ENCODE peak calls at places on chromosomes 3 and 15, in nine cellular contexts. One of them, this sample, is unnamed.

GRCh38 chr3:135157045-135157444 is 362.0 kb downstream of the EPHB1 start:
- DNase-seq in fibroblast of lung: no peak
- DNase-seq in left ventricle myocardium inferior: no peak
- DNase-seq in ovary: no peak
- DNase-seq in IMR-90: no peak
- DNase-seq in PC-9: no peak
- DNase-seq in left lung: no peak
- DNase-seq in body of pancreas: no peak
- DNase-seq in A673: no peak
- DNase-seq in this sample: no peak

GRCh38 chr15:92091155-92091734 is 237.7 kb downstream of the SLCO3A1 start:
- DNase-seq in ovary: no peak
- DNase-seq in left lung: no peak
- DNase-seq in PC-9: peak; percentile 66
- DNase-seq in fibroblast of lung: peak; percentile 18
- DNase-seq in left ventricle myocardium inferior: no peak
- DNase-seq in IMR-90: peak; percentile 11
- DNase-seq in body of pancreas: peak; percentile 49
- DNase-seq in A673: peak; percentile 31
- DNase-seq in this sample: peak; percentile 63

GRCh38 chr15:75732809-75733451 is 20.3 kb upstream of the CSPG4 start:
- DNase-seq in A673: peak; percentile 68
- DNase-seq in IMR-90: peak; percentile 65
- DNase-seq in left lung: peak; percentile 74
- DNase-seq in ovary: peak; percentile 83
- DNase-seq in body of pancreas: peak; percentile 70
- DNase-seq in left ventricle myocardium inferior: peak; percentile 71
- DNase-seq in fibroblast of lung: peak; percentile 51
- DNase-seq in PC-9: peak; percentile 71
- DNase-seq in this sample: peak; percentile 65

GRCh38 chr15:38050529-38050928 is 116.1 kb downstream of the TMCO5A start:
- DNase-seq in ovary: no peak
- DNase-seq in left lung: no peak
- DNase-seq in body of pancreas: no peak
- DNase-seq in left ventricle myocardium inferior: no peak
- DNase-seq in IMR-90: peak; percentile 69
- DNase-seq in fibroblast of lung: peak; percentile 72
- DNase-seq in A673: no peak
- DNase-seq in PC-9: no peak
- DNase-seq in this sample: no peak

GRCh38 chr3:196569003-196569516 is 600 bp downstream of the FBXO45 start:
- DNase-seq in fibroblast of lung: peak; percentile 49
- DNase-seq in A673: peak; percentile 29
- DNase-seq in body of pancreas: peak; percentile 58
- DNase-seq in ovary: no peak
- DNase-seq in left lung: peak; percentile 52
- DNase-seq in IMR-90: peak; percentile 26
- DNase-seq in PC-9: peak; percentile 56
- DNase-seq in left ventricle myocardium inferior: peak; percentile 17
- DNase-seq in this sample: peak; percentile 72

GRCh38 chr3:87125116-87125515 is 102.0 kb upstream of the CHMP2B start:
- DNase-seq in PC-9: no peak
- DNase-seq in IMR-90: no peak
- DNase-seq in body of pancreas: no peak
- DNase-seq in A673: no peak
- DNase-seq in left lung: no peak
- DNase-seq in ovary: no peak
- DNase-seq in fibroblast of lung: no peak
- DNase-seq in left ventricle myocardium inferior: no peak
- DNase-seq in this sample: no peak

GRCh38 chr3:110495201-110495927 is 576.3 kb upstream of the NECTIN3 start:
- DNase-seq in IMR-90: no peak
- DNase-seq in left lung: peak; percentile 55
- DNase-seq in fibroblast of lung: no peak
- DNase-seq in left ventricle myocardium inferior: no peak
- DNase-seq in body of pancreas: peak; percentile 10
- DNase-seq in PC-9: peak; percentile 60
- DNase-seq in A673: no peak
- DNase-seq in ovary: no peak
- DNase-seq in this sample: peak; percentile 48

GRCh38 chr3:44509393-44509921 is 32.0 kb upstream of the ZNF445 start:
- DNase-seq in left ventricle myocardium inferior: no peak
- DNase-seq in fibroblast of lung: no peak
- DNase-seq in PC-9: no peak
- DNase-seq in IMR-90: no peak
- DNase-seq in A673: peak; percentile 3
- DNase-seq in body of pancreas: no peak
- DNase-seq in left lung: no peak
- DNase-seq in ovary: no peak
- DNase-seq in this sample: no peak

GRCh38 chr15:75067123-75067854 is 43.9 kb downstream of the PPCDC start:
- DNase-seq in ovary: no peak
- DNase-seq in left lung: no peak
- DNase-seq in body of pancreas: no peak
- DNase-seq in A673: no peak
- DNase-seq in IMR-90: peak; percentile 73
- DNase-seq in fibroblast of lung: peak; percentile 84
- DNase-seq in PC-9: peak; percentile 44
- DNase-seq in left ventricle myocardium inferior: no peak
- DNase-seq in this sample: no peak

GRCh38 chr15:64381000-64381751 is at the start of gene PCLAF:
- DNase-seq in ovary: peak; percentile 90
- DNase-seq in A673: peak; percentile 99
- DNase-seq in PC-9: peak; percentile 91
- DNase-seq in IMR-90: peak; percentile 94
- DNase-seq in left ventricle myocardium inferior: peak; percentile 94
- DNase-seq in left lung: peak; percentile 96
- DNase-seq in fibroblast of lung: peak; percentile 95
- DNase-seq in body of pancreas: peak; percentile 93
- DNase-seq in this sample: peak; percentile 95
- TF ChIP-seq CTCF in ovary: no peak
- TF ChIP-seq CTCF in A673: no peak
- TF ChIP-seq CTCF in PC-9: no peak
- TF ChIP-seq CTCF in IMR-90: no peak
- TF ChIP-seq CTCF in left ventricle myocardium inferior: peak; percentile 26
- TF ChIP-seq CTCF in left lung: no peak
- TF ChIP-seq CTCF in fibroblast of lung: no peak
- TF ChIP-seq CTCF in body of pancreas: no peak
- TF ChIP-seq CTCF in this sample: no peak

GRCh38 chr15:70699873-70700272 is 63.5 kb downstream of the UACA start:
- DNase-seq in left ventricle myocardium inferior: no peak
- DNase-seq in PC-9: no peak
- DNase-seq in ovary: no peak
- DNase-seq in fibroblast of lung: no peak
- DNase-seq in left lung: no peak
- DNase-seq in IMR-90: no peak
- DNase-seq in body of pancreas: no peak
- DNase-seq in A673: no peak
- DNase-seq in this sample: no peak
- H3K4me3 ChIP-seq in left ventricle myocardium inferior: peak overlapping the region; percentile 60
- H3K4me3 ChIP-seq in PC-9: no peak overlapping the region
- H3K4me3 ChIP-seq in ovary: no peak overlapping the region
- H3K4me3 ChIP-seq in fibroblast of lung: peak overlapping the region; percentile 6
- H3K4me3 ChIP-seq in left lung: no peak overlapping the region
- H3K4me3 ChIP-seq in IMR-90: no peak overlapping the region
- H3K4me3 ChIP-seq in body of pancreas: no peak overlapping the region
- H3K4me3 ChIP-seq in A673: no peak overlapping the region
- H3K4me3 ChIP-seq in this sample: no peak overlapping the region

GRCh38 chr3:51891242-51892039 is 11.7 kb downstream of the IQCF1 start:
- DNase-seq in fibroblast of lung: no peak
- DNase-seq in IMR-90: no peak
- DNase-seq in left lung: no peak
- DNase-seq in A673: no peak
- DNase-seq in ovary: no peak
- DNase-seq in body of pancreas: no peak
- DNase-seq in PC-9: no peak
- DNase-seq in left ventricle myocardium inferior: no peak
- DNase-seq in this sample: no peak
- H3K27ac ChIP-seq in fibroblast of lung: no peak overlapping the region
- H3K27ac ChIP-seq in IMR-90: no peak overlapping the region
- H3K27ac ChIP-seq in left lung: no peak overlapping the region
- H3K27ac ChIP-seq in A673: no peak overlapping the region
- H3K27ac ChIP-seq in ovary: no peak overlapping the region
- H3K27ac ChIP-seq in body of pancreas: no peak overlapping the region
- H3K27ac ChIP-seq in PC-9: no peak overlapping the region
- H3K27ac ChIP-seq in left ventricle myocardium inferior: no peak overlapping the region
- H3K27ac ChIP-seq in this sample: no peak overlapping the region

GRCh38 chr15:80565988-80566387 is 129.1 kb upstream of the ABHD17C start:
- DNase-seq in ovary: no peak
- DNase-seq in fibroblast of lung: no peak
- DNase-seq in PC-9: no peak
- DNase-seq in IMR-90: no peak
- DNase-seq in left lung: no peak
- DNase-seq in body of pancreas: no peak
- DNase-seq in left ventricle myocardium inferior: no peak
- DNase-seq in A673: no peak
- DNase-seq in this sample: no peak
- TF ChIP-seq CTCF in ovary: no peak
- TF ChIP-seq CTCF in fibroblast of lung: no peak
- TF ChIP-seq CTCF in PC-9: no peak
- TF ChIP-seq CTCF in IMR-90: no peak
- TF ChIP-seq CTCF in left lung: no peak
- TF ChIP-seq CTCF in body of pancreas: no peak
- TF ChIP-seq CTCF in left ventricle myocardium inferior: no peak
- TF ChIP-seq CTCF in A673: no peak
- TF ChIP-seq CTCF in this sample: no peak

GRCh38 chr15:52287114-52287513 is 8.5 kb downstream of the MYO5C start:
- DNase-seq in IMR-90: no peak
- DNase-seq in PC-9: peak; percentile 14
- DNase-seq in ovary: no peak
- DNase-seq in body of pancreas: no peak
- DNase-seq in left ventricle myocardium inferior: no peak
- DNase-seq in left lung: no peak
- DNase-seq in A673: no peak
- DNase-seq in fibroblast of lung: no peak
- DNase-seq in this sample: no peak
- H3K4me3 ChIP-seq in IMR-90: no peak overlapping the region
- H3K4me3 ChIP-seq in PC-9: no peak overlapping the region
- H3K4me3 ChIP-seq in ovary: no peak overlapping the region
- H3K4me3 ChIP-seq in body of pancreas: no peak overlapping the region
- H3K4me3 ChIP-seq in left ventricle myocardium inferior: no peak overlapping the region
- H3K4me3 ChIP-seq in left lung: no peak overlapping the region
- H3K4me3 ChIP-seq in A673: no peak overlapping the region
- H3K4me3 ChIP-seq in fibroblast of lung: no peak overlapping the region
- H3K4me3 ChIP-seq in this sample: no peak overlapping the region

DNA sequence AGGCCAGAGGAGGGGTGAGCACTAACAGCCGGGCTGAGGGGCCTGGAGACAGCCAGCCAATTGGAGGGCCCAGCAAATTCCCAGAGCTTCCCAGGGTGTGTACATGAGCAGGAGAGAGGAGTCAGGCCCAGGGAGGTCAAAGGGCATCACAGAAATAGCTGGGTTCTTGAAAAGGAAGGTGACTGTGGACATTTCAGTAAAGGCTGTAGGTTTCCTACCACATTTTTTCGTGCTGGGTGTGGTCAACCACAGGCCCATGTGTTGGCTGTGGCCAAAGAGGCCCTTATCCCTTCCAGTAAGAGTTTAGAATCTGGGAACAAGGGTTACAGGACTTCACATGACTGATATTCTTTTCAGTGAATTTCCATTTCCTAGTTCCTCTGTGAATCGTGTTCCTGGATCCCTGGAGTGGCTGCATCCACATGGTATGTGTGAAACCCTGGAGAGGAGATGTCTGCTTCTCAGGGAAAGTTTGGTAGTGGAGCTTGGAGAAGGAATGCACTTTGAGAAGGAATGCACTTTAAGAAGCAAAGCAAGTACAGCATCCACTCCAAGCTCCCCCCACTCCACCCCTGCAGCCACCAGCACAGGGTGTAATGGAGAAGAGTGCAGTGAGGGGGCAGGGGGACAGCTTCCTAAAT is 73.2 kb upstream of the HEG1 start:
- DNase-seq in fibroblast of lung: peak; percentile 98
- DNase-seq in body of pancreas: peak; percentile 30
- DNase-seq in ovary: no peak
- DNase-seq in A673: peak; percentile 57
- DNase-seq in left lung: no peak
- DNase-seq in IMR-90: peak; percentile 80
- DNase-seq in PC-9: peak; percentile 86
- DNase-seq in left ventricle myocardium inferior: no peak
- DNase-seq in this sample: peak; percentile 70
- H3K27ac ChIP-seq in fibroblast of lung: peak overlapping the region; percentile 89
- H3K27ac ChIP-seq in body of pancreas: no peak overlapping the region
- H3K27ac ChIP-seq in ovary: no peak overlapping the region
- H3K27ac ChIP-seq in A673: peak overlapping the region; percentile 55
- H3K27ac ChIP-seq in left lung: peak overlapping the region; percentile 64
- H3K27ac ChIP-seq in IMR-90: peak overlapping the region; percentile 71
- H3K27ac ChIP-seq in PC-9: peak overlapping the region; percentile 87
- H3K27ac ChIP-seq in left ventricle myocardium inferior: peak overlapping the region; percentile 16
- H3K27ac ChIP-seq in this sample: peak overlapping the region; percentile 71

This sample was measured in lower lobe of right lung.